ENCODE peak calls at places on chromosome 13, in seven cellular contexts. K is fibroblast of lung, E is NB4, I is COLO829, P is SK-N-SH, L is MV-4-11, W is hypothalamus. Z is an unnamed sample.

GRCh38 chr13:100440756-100441421 is 147.7 kb downstream of the GGACT start:
- DNase-seq in K (peak), E (no peak), I (peak), P (no peak), L (no peak), W (no peak), Z (peak)

GRCh38 chr13:98228661-98229349 is 51.7 kb upstream of the RNF113B start:
- DNase-seq in K (no peak), E (no peak), I (no peak), P (no peak), L (no peak), W (no peak), Z (no peak)

GRCh38 chr13:36918246-36919060 is 1.6 kb downstream of the SMAD9 start:
- DNase-seq in K (peak), E (no peak), I (no peak), P (peak), L (no peak), W (no peak), Z (peak)

GRCh38 chr13:21739771-21740170 is 68.9 kb downstream of the FGF9 start:
- DNase-seq in K (no peak), E (no peak), I (no peak), P (no peak), L (no peak), W (no peak), Z (no peak)

GRCh38 chr13:40331802-40332201 is 334.6 kb downstream of the FOXO1 start:
- DNase-seq in K (no peak), E (no peak), I (no peak), P (no peak), L (no peak), W (no peak), Z (no peak)

GRCh38 chr13:86445584-86446140 is 646.4 kb upstream of the SLITRK6 start:
- DNase-seq in K (no peak), E (no peak), I (no peak), P (no peak), L (no peak), W (no peak), Z (no peak)

GRCh38 chr13:95536629-95537241 is 15.8 kb upstream of the CLDN10 start:
- DNase-seq in K (peak), E (peak), I (no peak), P (no peak), L (peak), W (no peak), Z (peak)

GRCh38 chr13:35699181-35699580 is 222.7 kb upstream of the MAB21L1 start:
- DNase-seq in K (peak), E (no peak), I (no peak), P (no peak), L (no peak), W (no peak), Z (no peak)

GRCh38 chr13:105037064-105037463 is 1498.4 kb downstream of the EFNB2 start:
- DNase-seq in K (no peak), E (no peak), I (no peak), P (no peak), L (no peak), W (no peak), Z (peak)

GRCh38 chr13:32993109-32993508 is 23.1 kb upstream of the KL start:
- DNase-seq in K (no peak), E (no peak), I (no peak), P (no peak), L (no peak), W (no peak), Z (no peak)

GRCh38 chr13:79805317-79805716 is 324.4 kb downstream of the NDFIP2 start:
- DNase-seq in K (no peak), E (no peak), I (no peak), P (no peak), L (peak), W (no peak), Z (no peak)

GRCh38 chr13:48828962-48829405 is 146.7 kb upstream of the FNDC3A start:
- DNase-seq in K (no peak), E (peak), I (no peak), P (peak), L (no peak), W (no peak), Z (peak)

GRCh38 chr13:61255035-61255796 is 160.4 kb downstream of the PCDH20 start:
- DNase-seq in K (peak), E (peak), I (peak), P (no peak), L (no peak), W (no peak), Z (peak)

GRCh38 chr13:44093607-44094583 is 214.2 kb downstream of the LACC1 start:
- DNase-seq in K (peak), E (no peak), I (peak), P (no peak), L (no peak), W (no peak), Z (no peak)

GRCh38 chr13:110666255-110666533 is 39.7 kb downstream of the CARS2 start:
- DNase-seq in K (no peak), E (no peak), I (no peak), P (no peak), L (no peak), W (no peak), Z (no peak)

GRCh38 chr13:114142640-114143490 is 10.4 kb upstream of the RASA3 start:
- DNase-seq in K (peak), E (peak), I (no peak), P (peak), L (peak), W (no peak), Z (no peak)

GRCh38 chr13:94309997-94310842 is 169.3 kb downstream of the DCT start:
- DNase-seq in K (peak), E (no peak), I (peak), P (no peak), L (no peak), W (no peak), Z (peak)

GRCh38 chr13:113664751-113665581 is 2.1 kb upstream of the GRK1 start:
- DNase-seq in K (no peak), E (no peak), I (no peak), P (no peak), L (no peak), W (no peak), Z (no peak)

Z was measured in kidney glomerular epithelial cell.